ENCODE peak calls at places on chromosomes 4 and X, in six cellular contexts. P, S, R, X, U and C are unnamed samples.

GRCh38 chr4:89674876-89675459 is 162.0 kb downstream of the SNCA start:
- DNase-seq in P (no peak), U (no peak), S (no peak), X (no peak), R (no peak), C (no peak)

GRCh38 chr4:108693211-108693610 is 42.8 kb downstream of the OSTC start:
- DNase-seq in R (no peak), U (no peak), P (no peak), S (no peak), X (no peak), C (peak)

GRCh38 chrX:39762266-39762841 is 335.4 kb downstream of the BCOR start:
- DNase-seq in X (no peak), R (no peak), S (no peak), U (no peak), P (peak), C (peak)

GRCh38 chr4:98653890-98654867 is 4.2 kb downstream of the TSPAN5 start:
- DNase-seq in X (no peak), S (no peak), U (no peak), R (peak), P (peak), C (peak)

GRCh38 chr4:88414755-88415154 is 36.1 kb downstream of the HERC6 start:
- DNase-seq in U (no peak), S (no peak), P (no peak), X (no peak), R (no peak), C (no peak)

GRCh38 chr4:113410686-113411085 is 350.9 kb downstream of the CAMK2D start:
- DNase-seq in R (no peak), U (no peak), P (no peak), X (no peak), S (peak), C (no peak)

GRCh38 chrX:115940888-115941332 is 229.6 kb upstream of the AGTR2 start:
- DNase-seq in R (peak), X (peak), P (peak), U (peak), S (peak), C (peak)

GRCh38 chr4:38785901-38786402 is 3.2 kb upstream of the TLR10 start:
- DNase-seq in P (no peak), U (no peak), S (peak), X (no peak), R (no peak), C (no peak)

GRCh38 chr4:69713593-69713992 is 46.8 kb downstream of the SULT1B1 start:
- DNase-seq in X (no peak), S (no peak), R (no peak), P (peak), U (no peak), C (peak)

GRCh38 chrX:111445485-111445884 is 33.5 kb upstream of the DCX start:
- DNase-seq in S (peak), U (no peak), P (peak), X (peak), R (peak), C (peak)

GRCh38 chr4:111398906-111399330 is 746.3 kb upstream of the FAM241A start:
- DNase-seq in R (no peak), U (no peak), P (peak), S (no peak), X (no peak), C (peak)

GRCh38 chrX:386768-387575 is at the start of gene PPP2R3B:
- DNase-seq in S (peak), P (peak), U (peak), X (peak), R (peak), C (peak)

GRCh38 chrX:123223859-123224258 is 39.8 kb downstream of the GRIA3 start:
- DNase-seq in S (no peak), P (no peak), U (no peak), X (no peak), R (no peak), C (no peak)

GRCh38 chrX:57156397-57157049 is 19.3 kb upstream of the SPIN2A start:
- DNase-seq in U (no peak), X (peak), R (peak), S (peak), P (peak), C (peak)

GRCh38 chr4:113708250-113708649 is 53.3 kb downstream of the CAMK2D start:
- DNase-seq in R (no peak), P (no peak), U (no peak), X (no peak), S (no peak), C (peak)

GRCh38 chrX:75746891-75747639 is 38.0 kb downstream of the MAGEE2 start:
- DNase-seq in X (peak), U (peak), R (peak), P (peak), S (peak), C (peak)

GRCh38 chrX:72584165-72584564 is 11.5 kb upstream of the HDAC8 start:
- DNase-seq in X (no peak), U (no peak), R (no peak), S (no peak), P (no peak), C (no peak)

GRCh38 chrX:111857534-111857933 is 18.4 kb upstream of the TRPC5OS start:
- DNase-seq in R (no peak), P (no peak), S (no peak), X (no peak), U (no peak), C (no peak)

GRCh38 chrX:1392376-1393130 is 640 bp upstream of the SLC25A6 start:
- DNase-seq in S (peak), X (peak), P (peak), U (peak), R (peak), C (peak)

GRCh38 chr4:120096508-120097297 is 30.1 kb upstream of the MAD2L1 start:
- DNase-seq in P (no peak), S (no peak), X (no peak), R (peak), U (no peak), C (no peak)

GRCh38 chr4:70559924-70560323 is 32.1 kb upstream of the AMBN start:
- DNase-seq in S (no peak), P (peak), U (no peak), R (no peak), X (no peak), C (peak)

GRCh38 chrX:107894038-107894437 is 68.4 kb downstream of the MID2 start:
- DNase-seq in P (peak), U (no peak), X (peak), R (peak), S (peak), C (peak)

GRCh38 chrX:47662144-47662657 is 3.2 kb upstream of the UXT start:
- DNase-seq in S (no peak), U (no peak), R (peak), X (no peak), P (peak), C (peak)

GRCh38 chr4:8552024-8552423 is 28.2 kb upstream of the GPR78 start:
- DNase-seq in R (no peak), X (no peak), P (no peak), U (no peak), S (no peak), C (no peak)

GRCh38 chr4:17647927-17648326 is 33.5 kb downstream of the MED28 start:
- DNase-seq in U (no peak), P (no peak), R (no peak), S (peak), X (no peak), C (no peak)

GRCh38 chr4:172871381-172871780 is 297.2 kb upstream of the GALNT7 start:
- DNase-seq in S (no peak), P (no peak), X (no peak), U (no peak), R (no peak), C (no peak)